ENCODE peak calls at places on chromosome 15, in nine cellular contexts. L is endothelial cell of umbilical vein, M is GM23338, K is keratinocyte, I is H9, W is PC-3, S is fibroblast of lung, T is IMR-90, P is HepG2. B is an unnamed sample.
A peak's percentile ranks its signal among the peaks of the same experiment; 100 is the strongest.

GRCh38 chr15:26590673-26591072 is 182.2 kb downstream of the GABRB3 start:
- DNase-seq in L (no peak), M (no peak), K (no peak), I (no peak), W (no peak), S (peak; percentile 1), T (no peak), P (no peak), B (no peak)

GRCh38 chr15:77064539-77065308 is 6.2 kb downstream of the TSPAN3 start:
- DNase-seq in L (peak; percentile 86), M (no peak), K (peak; percentile 54), I (no peak), W (peak; percentile 87), S (peak; percentile 75), T (peak; percentile 65), P (no peak), B (no peak)

GRCh38 chr15:77335298-77335697 is 84.6 kb downstream of the PEAK1 start:
- DNase-seq in L (peak; percentile 31), M (no peak), K (no peak), I (no peak), W (no peak), S (peak; percentile 37), T (peak; percentile 19), P (no peak), B (no peak)

GRCh38 chr15:49059491-49059890 is 13.2 kb upstream of the SECISBP2L start:
- DNase-seq in L (peak; percentile 14), M (no peak), K (no peak), I (no peak), W (no peak), S (no peak), T (no peak), P (no peak), B (no peak)

GRCh38 chr15:25397110-25397509 is 41.7 kb downstream of the UBE3A start:
- DNase-seq in L (peak; percentile 75), M (no peak), K (no peak), I (no peak), W (no peak), S (peak; percentile 36), T (no peak), P (no peak), B (no peak)

GRCh38 chr15:41856716-41857115 is 18.1 kb downstream of the PLA2G4B start:
- DNase-seq in L (no peak), M (no peak), K (no peak), I (no peak), W (no peak), S (no peak), T (no peak), P (no peak), B (no peak)

GRCh38 chr15:77565516-77565915 is 67.2 kb downstream of the LINGO1 start:
- DNase-seq in L (no peak), M (no peak), K (no peak), I (no peak), W (no peak), S (no peak), T (no peak), P (no peak), B (no peak)

GRCh38 chr15:39177561-39177960 is 403.3 kb upstream of the THBS1 start:
- DNase-seq in L (no peak), M (no peak), K (peak; percentile 99), I (no peak), W (peak; percentile 86), S (no peak), T (no peak), P (no peak), B (no peak)

GRCh38 chr15:39846108-39846507 is 63.5 kb upstream of the FSIP1 start:
- DNase-seq in L (no peak), M (no peak), K (no peak), I (no peak), W (no peak), S (no peak), T (peak; percentile 59), P (no peak), B (no peak)

GRCh38 chr15:89368566-89369223 is 34.1 kb upstream of the POLG start:
- DNase-seq in L (no peak), M (peak; percentile 82), K (no peak), I (peak; percentile 73), W (no peak), S (no peak), T (no peak), P (no peak), B (no peak)
- H3K27me3 ChIP-seq in L (peaks cover 98% of the 10 kb centered on the region), M (peaks cover 100% of the 10 kb centered on the region), K (peaks cover 95% of the 10 kb centered on the region), I (peaks cover 97% of the 10 kb centered on the region), W (peaks cover 39% of the 10 kb centered on the region), S (peaks cover 88% of the 10 kb centered on the region), T (peaks cover 97% of the 10 kb centered on the region), P (peaks cover 21% of the 10 kb centered on the region), B (peaks cover 10% of the 10 kb centered on the region)

GRCh38 chr15:56866798-56867197 is 51.6 kb upstream of the TCF12 start:
- DNase-seq in L (peak; percentile 4), M (no peak), K (no peak), I (no peak), W (no peak), S (peak; percentile 84), T (peak; percentile 26), P (peak; percentile 5), B (no peak)

GRCh38 chr15:56871867-56872266 is 46.6 kb upstream of the TCF12 start:
- DNase-seq in L (peak; percentile 7), M (no peak), K (no peak), I (no peak), W (no peak), S (peak; percentile 88), T (peak; percentile 23), P (no peak), B (no peak)

GRCh38 chr15:56869573-56869972 is 48.9 kb upstream of the TCF12 start:
- DNase-seq in L (peak; percentile 31), M (peak; percentile 59), K (no peak), I (no peak), W (no peak), S (peak; percentile 7), T (no peak), P (no peak), B (peak; percentile 66)

GRCh38 chr15:56868251-56868650 is 50.2 kb upstream of the TCF12 start:
- DNase-seq in L (no peak), M (no peak), K (no peak), I (no peak), W (no peak), S (no peak), T (no peak), P (no peak), B (no peak)

DNA sequence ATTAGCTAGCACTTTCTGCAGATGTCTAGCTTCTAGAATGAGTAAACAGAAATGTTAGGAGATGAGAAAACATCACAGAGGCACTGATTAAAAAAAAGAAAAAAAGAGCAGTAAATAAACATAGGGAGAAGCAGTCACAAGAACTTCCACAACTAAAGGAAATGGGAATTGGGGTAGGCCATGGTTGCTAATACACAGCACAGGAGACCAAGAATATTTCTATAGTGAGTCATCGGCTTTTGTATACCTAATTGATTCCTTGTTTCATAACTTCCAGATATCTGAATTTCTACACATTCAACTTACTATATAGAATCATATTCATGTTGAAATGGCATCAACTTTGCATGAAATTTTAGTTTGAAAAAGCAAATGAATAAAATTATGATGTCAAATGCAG is 47.3 kb upstream of the TCF12 start:
- DNase-seq in L (peak; percentile 85), M (peak; percentile 18), K (no peak), I (no peak), W (peak; percentile 80), S (peak; percentile 88), T (peak; percentile 86), P (peak; percentile 52), B (no peak)
- H2AFZ ChIP-seq in L (no peak overlapping the region), M (no peak overlapping the region), K (no peak overlapping the region), I (no peak overlapping the region), W (no peak overlapping the region), S (no peak overlapping the region), T (no peak overlapping the region), P (no peak overlapping the region), B (no peak overlapping the region)

DNA sequence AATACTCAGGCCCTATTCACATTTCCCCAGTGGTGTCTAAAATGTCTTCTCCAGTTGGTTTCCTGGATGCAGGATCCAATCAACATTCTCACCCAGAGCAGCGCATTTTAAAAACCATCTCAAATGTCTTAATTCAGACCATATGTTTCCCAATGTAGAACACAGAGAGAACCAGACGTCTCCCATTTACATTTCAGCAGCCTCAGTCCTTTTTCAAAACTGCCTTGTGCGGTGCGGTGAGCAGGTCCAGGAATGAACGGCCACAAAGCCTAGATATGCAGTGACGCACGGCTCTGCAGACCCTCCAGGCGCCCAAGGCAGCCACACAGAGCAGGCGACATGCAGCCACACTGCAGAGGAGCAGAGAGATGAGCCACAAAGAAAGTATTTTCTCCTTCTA is 66.1 kb upstream of the MEX3B start:
- DNase-seq in L (no peak), M (no peak), K (no peak), I (no peak), W (no peak), S (no peak), T (no peak), P (no peak), B (no peak)
- H3K27me3 ChIP-seq in L (no peaks in the 10 kb centered on the region), M (no peaks in the 10 kb centered on the region), K (no peaks in the 10 kb centered on the region), I (no peaks in the 10 kb centered on the region), W (no peaks in the 10 kb centered on the region), S (no peaks in the 10 kb centered on the region), T (no peaks in the 10 kb centered on the region), P (peaks cover 3% of the 10 kb centered on the region), B (no peaks in the 10 kb centered on the region)

GRCh38 chr15:82611348-82611747 is 35.8 kb downstream of the CPEB1 start:
- DNase-seq in L (no peak), M (no peak), K (no peak), I (no peak), W (no peak), S (no peak), T (no peak), P (no peak), B (no peak)

GRCh38 chr15:82613764-82614163 is 33.4 kb downstream of the CPEB1 start:
- DNase-seq in L (no peak), M (peak; percentile 2), K (no peak), I (no peak), W (no peak), S (no peak), T (no peak), P (no peak), B (no peak)
- H2AFZ ChIP-seq in L (no peak overlapping the region), M (no peak overlapping the region), K (no peak overlapping the region), I (no peak overlapping the region), W (no peak overlapping the region), S (no peak overlapping the region), T (no peak overlapping the region), P (no peak overlapping the region), B (no peak overlapping the region)

DNA sequence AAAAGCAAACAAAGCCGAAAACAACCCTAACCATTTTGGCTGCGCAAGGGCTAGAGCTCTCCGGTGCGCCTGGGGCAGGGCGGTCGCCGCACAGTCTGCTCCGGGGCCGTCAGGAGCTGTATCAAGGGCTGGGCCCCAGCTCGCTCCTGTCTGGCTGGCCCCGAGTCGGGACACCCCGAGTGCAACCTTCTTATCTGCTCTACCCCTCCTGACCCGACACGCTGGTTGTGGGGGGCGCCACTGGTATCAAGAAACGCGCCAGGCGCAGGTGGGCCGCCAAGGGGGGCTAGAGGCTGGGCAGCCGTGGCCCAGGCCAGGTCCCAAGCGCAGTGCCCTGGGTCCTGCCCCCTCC is 36.0 kb downstream of the NR2F2 start:
- DNase-seq in L (no peak), M (peak; percentile 60), K (no peak), I (peak; percentile 46), W (no peak), S (no peak), T (no peak), P (no peak), B (no peak)
- H3K27me3 ChIP-seq in L (no peaks in the 10 kb centered on the region), M (peaks cover 100% of the 10 kb centered on the region), K (peaks cover 89% of the 10 kb centered on the region), I (peaks cover 99% of the 10 kb centered on the region), W (no peaks in the 10 kb centered on the region), S (no peaks in the 10 kb centered on the region), T (peaks cover 6% of the 10 kb centered on the region), P (no peaks in the 10 kb centered on the region), B (peaks cover 3% of the 10 kb centered on the region)

B was measured in DND-41.